ENCODE peak calls at places on chromosomes 7 and 10, in six cellular contexts. Y is astrocyte of the spinal cord, C is heart left ventricle, T is GM13977, L is brain microvascular endothelial cell, N is mucosa of descending colon. O is an unnamed sample.

GRCh38 chr7:114590298-114590697 is 175.7 kb downstream of the FOXP2 start:
- DNase-seq in T (no peak), N (no peak), L (no peak), C (no peak), Y (no peak), O (no peak)

GRCh38 chr10:98400482-98400881 is 14.5 kb downstream of the PYROXD2 start:
- DNase-seq in T (no peak), Y (no peak), C (no peak), N (no peak), L (no peak), O (peak)

GRCh38 chr7:2567663-2568238 is 9.0 kb downstream of the IQCE start:
- DNase-seq in N (no peak), C (peak), L (peak), Y (peak), T (peak), O (peak)

GRCh38 chr7:92557808-92558362 is 29.3 kb downstream of the RBM48 start:
- DNase-seq in N (no peak), L (no peak), Y (no peak), T (no peak), C (no peak), O (peak)

GRCh38 chr10:52740913-52741675 is 31.5 kb downstream of the MBL2 start:
- DNase-seq in N (peak), Y (peak), L (peak), T (peak), C (no peak), O (peak)

GRCh38 chr10:31261502-31262311 is 57.3 kb upstream of the ZEB1 start:
- DNase-seq in L (peak), T (no peak), C (no peak), N (no peak), Y (peak), O (peak)

GRCh38 chr7:97479740-97480290 is 252.1 kb upstream of the TAC1 start:
- DNase-seq in T (no peak), L (no peak), Y (no peak), N (no peak), C (no peak), O (no peak)

GRCh38 chr10:17527530-17528146 is 73.2 kb upstream of the ST8SIA6 start:
- DNase-seq in Y (peak), C (no peak), T (no peak), L (peak), N (no peak), O (peak)

GRCh38 chr10:97852277-97852676 is 2.6 kb downstream of the GOLGA7B start:
- DNase-seq in L (no peak), N (no peak), C (no peak), T (no peak), Y (no peak), O (no peak)

GRCh38 chr7:46123-46829 is 146.1 kb upstream of the FAM20C start:
- DNase-seq in N (no peak), Y (no peak), C (no peak), L (no peak), T (no peak), O (no peak)

GRCh38 chr10:130045091-130045652 is 65.5 kb downstream of the C10orf143 start:
- DNase-seq in L (no peak), C (no peak), N (no peak), Y (no peak), T (no peak), O (peak)
- TF ChIP-seq CTCF in L (no peak), C (no peak), N (no peak), Y (no peak), T (no peak), O (no peak)

GRCh38 chr10:13956826-13957225 is 370.1 kb downstream of the PRPF18 start:
- DNase-seq in T (no peak), N (peak), C (peak), L (peak), Y (peak), O (peak)
- TF ChIP-seq CTCF in T (no peak), N (no peak), C (no peak), L (peak), Y (peak), O (peak)

GRCh38 chr10:103921248-103921647 is 3.3 kb upstream of the STN1 start:
- DNase-seq in N (no peak), C (no peak), T (no peak), Y (no peak), L (no peak), O (no peak)
- TF ChIP-seq CTCF in N (no peak), C (no peak), T (no peak), Y (no peak), L (no peak), O (no peak)

GRCh38 chr10:96740141-96740540 is 19.8 kb upstream of the PIK3AP1 start:
- DNase-seq in N (no peak), Y (no peak), T (no peak), C (no peak), L (no peak), O (no peak)

GRCh38 chr10:96743988-96744585 is 23.8 kb upstream of the PIK3AP1 start:
- DNase-seq in T (no peak), N (peak), C (no peak), L (peak), Y (peak), O (peak)

GRCh38 chr10:96746503-96746902 is 26.2 kb upstream of the PIK3AP1 start:
- DNase-seq in T (no peak), N (no peak), C (no peak), Y (no peak), L (no peak), O (peak)

GRCh38 chr10:96745950-96746349 is 25.6 kb upstream of the PIK3AP1 start:
- DNase-seq in Y (no peak), L (no peak), T (no peak), C (no peak), N (no peak), O (no peak)

DNA sequence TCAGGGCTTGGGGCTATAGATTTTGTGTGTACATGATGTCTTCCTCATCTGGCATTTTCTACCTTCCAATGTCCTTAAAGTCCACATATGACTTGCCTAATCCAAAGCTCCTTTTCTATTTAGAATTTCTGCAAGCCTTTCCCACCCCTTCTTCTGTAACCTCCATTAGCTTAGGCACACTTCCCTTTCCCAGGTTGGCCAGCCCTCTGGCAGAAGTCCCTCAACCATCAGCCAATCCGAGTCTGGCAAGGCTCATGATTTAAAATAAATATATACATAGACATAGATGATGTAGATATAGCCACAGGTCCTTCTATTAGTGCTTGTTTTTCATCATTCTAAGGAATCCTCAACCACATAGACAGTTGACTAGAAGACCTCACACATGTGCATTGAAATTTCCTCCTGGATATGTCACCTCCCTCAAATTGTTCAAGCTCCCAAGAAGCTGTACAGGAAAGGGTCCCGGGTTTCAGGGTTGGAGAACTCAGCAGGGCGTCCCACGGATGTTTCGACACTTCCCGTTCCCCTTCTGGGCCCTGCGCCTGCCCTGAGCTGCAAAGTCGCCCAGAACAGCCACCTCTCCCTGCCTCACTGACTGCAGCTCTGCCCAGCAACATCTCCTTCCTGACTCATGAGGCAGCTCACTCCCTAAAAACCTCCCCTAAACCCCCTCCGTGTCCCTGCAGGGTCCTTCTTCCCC is 20.4 kb upstream of the PIK3AP1 start:
- DNase-seq in L (no peak), C (peak), N (peak), Y (no peak), T (no peak), O (no peak)
- TF ChIP-seq CTCF in L (no peak), C (no peak), N (no peak), Y (no peak), T (no peak), O (no peak)

DNA sequence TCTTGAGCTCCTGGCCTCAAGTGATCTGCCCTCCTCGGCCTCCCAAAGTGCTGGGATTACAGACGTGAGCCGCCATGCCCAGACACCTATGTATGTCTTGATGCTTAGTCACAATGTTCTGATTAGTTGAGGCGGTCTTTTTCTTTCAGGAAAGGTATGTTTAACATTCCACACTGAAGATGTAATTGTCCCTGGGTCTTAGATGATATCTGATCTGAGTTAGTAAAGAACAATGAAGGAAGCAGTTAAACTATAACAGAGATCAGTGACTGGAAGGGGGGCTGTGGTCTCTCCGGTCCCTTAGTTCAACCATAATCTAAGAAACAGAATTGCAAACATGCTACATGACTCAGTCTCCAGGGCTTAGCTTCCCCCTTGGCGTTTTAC is 31.5 kb upstream of the SH2D4B start:
- DNase-seq in T (no peak), C (no peak), L (peak), Y (peak), N (no peak), O (no peak)
- TF ChIP-seq CTCF in T (no peak), C (no peak), L (no peak), Y (no peak), N (no peak), O (no peak)

GRCh38 chr7:38318803-38319416 is 45.5 kb upstream of the TARP start:
- DNase-seq in N (peak), T (peak), C (no peak), Y (peak), L (peak), O (peak)
- TF ChIP-seq CTCF in N (peak), T (peak), C (peak), Y (peak), L (peak), O (peak)

GRCh38 chr10:100562806-100563293 is 27.1 kb downstream of the HIF1AN start:
- DNase-seq in T (no peak), C (no peak), L (peak), N (peak), Y (peak), O (peak)
- TF ChIP-seq CTCF in T (peak), C (no peak), L (peak), N (no peak), Y (peak), O (peak)

GRCh38 chr7:129367700-129368388 is 66.4 kb upstream of the STRIP2 start:
- DNase-seq in Y (peak), C (peak), N (peak), T (peak), L (peak), O (peak)

GRCh38 chr7:129367349-129367699 is 66.9 kb upstream of the STRIP2 start:
- DNase-seq in L (no peak), N (no peak), Y (no peak), C (no peak), T (no peak), O (no peak)

GRCh38 chr7:129368389-129368986 is 65.7 kb upstream of the STRIP2 start:
- DNase-seq in T (peak), L (no peak), N (peak), Y (no peak), C (no peak), O (no peak)

GRCh38 chr7:129373651-129374428 is 60.4 kb upstream of the STRIP2 start:
- DNase-seq in N (no peak), C (no peak), Y (no peak), T (no peak), L (no peak), O (no peak)

GRCh38 chr7:129370812-129371211 is 63.4 kb upstream of the STRIP2 start:
- DNase-seq in T (no peak), N (peak), L (no peak), C (no peak), Y (no peak), O (no peak)
- TF ChIP-seq CTCF in T (peak), N (no peak), L (peak), C (no peak), Y (no peak), O (no peak)